ENCODE peak calls at places on chromosomes 2 and 18, in four cellular contexts. One of them, this sample, is unnamed.

GRCh38 chr2:129907256-129907973 is 72.1 kb upstream of the RAB6C start:
- DNase-seq in heart left ventricle: no peak
- DNase-seq in NT2/D1: no peak
- DNase-seq in SK-N-SH: no peak
- DNase-seq in this sample: no peak

GRCh38 chr2:89833116-89833779 is 1141.8 kb downstream of the RPIA start:
- DNase-seq in heart left ventricle: no peak
- DNase-seq in NT2/D1: no peak
- DNase-seq in SK-N-SH: no peak
- DNase-seq in this sample: no peak

GRCh38 chr2:105052773-105053172 is 14.9 kb downstream of the MRPS9 start:
- DNase-seq in heart left ventricle: peak
- DNase-seq in NT2/D1: no peak
- DNase-seq in SK-N-SH: no peak
- DNase-seq in this sample: no peak

GRCh38 chr18:26863122-26863879 is 2.2 kb downstream of the AQP4 start:
- DNase-seq in heart left ventricle: peak
- DNase-seq in NT2/D1: no peak
- DNase-seq in SK-N-SH: peak
- DNase-seq in this sample: no peak

GRCh38 chr2:12479042-12479601 is 237.6 kb upstream of the TRIB2 start:
- DNase-seq in heart left ventricle: no peak
- DNase-seq in NT2/D1: no peak
- DNase-seq in SK-N-SH: no peak
- DNase-seq in this sample: no peak

GRCh38 chr18:26536664-26537063 is 11.7 kb downstream of the KCTD1 start:
- DNase-seq in heart left ventricle: no peak
- DNase-seq in NT2/D1: no peak
- DNase-seq in SK-N-SH: no peak
- DNase-seq in this sample: no peak

GRCh38 chr2:67346718-67347407 is 50.3 kb upstream of the ETAA1 start:
- DNase-seq in heart left ventricle: no peak
- DNase-seq in NT2/D1: no peak
- DNase-seq in SK-N-SH: no peak
- DNase-seq in this sample: no peak

GRCh38 chr2:185510060-185510459 is 228.5 kb upstream of the FSIP2 start:
- DNase-seq in heart left ventricle: no peak
- DNase-seq in NT2/D1: no peak
- DNase-seq in SK-N-SH: no peak
- DNase-seq in this sample: no peak

GRCh38 chr2:44897406-44897805 is 44.1 kb upstream of the SIX3 start:
- DNase-seq in heart left ventricle: no peak
- DNase-seq in NT2/D1: no peak
- DNase-seq in SK-N-SH: no peak
- DNase-seq in this sample: no peak

GRCh38 chr2:37720533-37721218 is 49.2 kb upstream of the CDC42EP3 start:
- DNase-seq in heart left ventricle: no peak
- DNase-seq in NT2/D1: no peak
- DNase-seq in SK-N-SH: no peak
- DNase-seq in this sample: peak

DNA sequence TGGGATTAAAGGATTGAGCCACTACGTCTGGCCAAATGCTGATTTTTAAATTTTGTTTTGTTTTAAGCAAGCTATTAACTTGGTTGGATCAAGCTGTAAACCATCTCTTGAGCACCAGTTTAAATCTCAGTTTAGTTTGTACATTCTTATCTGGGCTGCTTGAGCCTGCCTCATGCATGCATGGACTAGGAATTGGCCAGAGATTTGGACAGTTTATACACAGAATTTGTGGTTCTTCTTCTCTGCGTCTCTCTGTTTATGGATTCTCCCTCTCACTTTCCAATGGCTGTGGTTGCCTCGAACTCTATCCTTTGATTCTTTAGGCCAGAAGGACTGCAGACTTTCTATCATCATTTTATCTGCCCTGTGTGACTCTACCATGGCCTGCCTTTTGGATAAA is 32.6 kb upstream of the PLB1 start:
- DNase-seq in heart left ventricle: no peak
- DNase-seq in NT2/D1: no peak
- DNase-seq in SK-N-SH: no peak
- DNase-seq in this sample: no peak
- H3K4me3 ChIP-seq in heart left ventricle: no peak
- H3K4me3 ChIP-seq in NT2/D1: no peak
- H3K4me3 ChIP-seq in SK-N-SH: no peak
- H3K4me3 ChIP-seq in this sample: no peak

GRCh38 chr18:54829856-54830255 is 1.6 kb downstream of the RAB27B start:
- DNase-seq in heart left ventricle: no peak
- DNase-seq in NT2/D1: no peak
- DNase-seq in SK-N-SH: no peak
- DNase-seq in this sample: no peak
- H3K4me3 ChIP-seq in heart left ventricle: no peak
- H3K4me3 ChIP-seq in NT2/D1: no peak
- H3K4me3 ChIP-seq in SK-N-SH: no peak
- H3K4me3 ChIP-seq in this sample: no peak

GRCh38 chr2:96336873-96337272 is 1.3 kb downstream of the NCAPH start:
- DNase-seq in heart left ventricle: no peak
- DNase-seq in NT2/D1: no peak
- DNase-seq in SK-N-SH: no peak
- DNase-seq in this sample: no peak
- H3K4me3 ChIP-seq in heart left ventricle: no peak
- H3K4me3 ChIP-seq in NT2/D1: peak
- H3K4me3 ChIP-seq in SK-N-SH: peak
- H3K4me3 ChIP-seq in this sample: no peak

GRCh38 chr18:5630057-5630765 is 86.4 kb upstream of the EPB41L3 start:
- DNase-seq in heart left ventricle: peak
- DNase-seq in NT2/D1: no peak
- DNase-seq in SK-N-SH: peak
- DNase-seq in this sample: no peak
- H3K4me3 ChIP-seq in heart left ventricle: peak
- H3K4me3 ChIP-seq in NT2/D1: peak
- H3K4me3 ChIP-seq in SK-N-SH: peak
- H3K4me3 ChIP-seq in this sample: peak

GRCh38 chr2:177241771-177242135 is 22.8 kb downstream of the NFE2L2 start:
- DNase-seq in heart left ventricle: no peak
- DNase-seq in NT2/D1: no peak
- DNase-seq in SK-N-SH: peak
- DNase-seq in this sample: no peak

GRCh38 chr2:177242136-177242987 is 22.2 kb downstream of the NFE2L2 start:
- DNase-seq in heart left ventricle: no peak
- DNase-seq in NT2/D1: no peak
- DNase-seq in SK-N-SH: peak
- DNase-seq in this sample: peak

GRCh38 chr2:177244244-177244771 is 20.2 kb downstream of the NFE2L2 start:
- DNase-seq in heart left ventricle: no peak
- DNase-seq in NT2/D1: no peak
- DNase-seq in SK-N-SH: no peak
- DNase-seq in this sample: no peak

GRCh38 chr2:177243476-177243875 is 21.1 kb downstream of the NFE2L2 start:
- DNase-seq in heart left ventricle: no peak
- DNase-seq in NT2/D1: no peak
- DNase-seq in SK-N-SH: no peak
- DNase-seq in this sample: no peak

GRCh38 chr2:177243073-177243472 is 21.5 kb downstream of the NFE2L2 start:
- DNase-seq in heart left ventricle: no peak
- DNase-seq in NT2/D1: no peak
- DNase-seq in SK-N-SH: no peak
- DNase-seq in this sample: no peak
- H3K4me3 ChIP-seq in heart left ventricle: no peak
- H3K4me3 ChIP-seq in NT2/D1: no peak
- H3K4me3 ChIP-seq in SK-N-SH: no peak
- H3K4me3 ChIP-seq in this sample: no peak

GRCh38 chr2:241080405-241081189 is 21.5 kb downstream of the MTERF4 start:
- DNase-seq in heart left ventricle: no peak
- DNase-seq in NT2/D1: no peak
- DNase-seq in SK-N-SH: no peak
- DNase-seq in this sample: no peak
- H3K4me3 ChIP-seq in heart left ventricle: no peak
- H3K4me3 ChIP-seq in NT2/D1: no peak
- H3K4me3 ChIP-seq in SK-N-SH: no peak
- H3K4me3 ChIP-seq in this sample: no peak

This sample was measured in AG09309.